ENCODE peak calls at places on chromosome 3, in seven cellular contexts. One of them, this sample, is unnamed.
A peak's percentile ranks its signal among the peaks of the same experiment; 100 is the strongest.

GRCh38 chr3:41267975-41268640 is 68.8 kb downstream of the CTNNB1 start:
- DNase-seq in cardiac fibroblast: peak; percentile 98
- DNase-seq in PC-3: peak; percentile 99
- DNase-seq in transverse colon: no peak
- DNase-seq in CD8-positive, alpha-beta T cell: no peak
- DNase-seq in endothelial cell: no peak
- DNase-seq in RWPE1: peak; percentile 88
- DNase-seq in this sample: no peak

GRCh38 chr3:49745986-49746385 is 22.2 kb upstream of the GMPPB start:
- DNase-seq in cardiac fibroblast: peak; percentile 72
- DNase-seq in PC-3: peak; percentile 93
- DNase-seq in transverse colon: no peak
- DNase-seq in CD8-positive, alpha-beta T cell: no peak
- DNase-seq in endothelial cell: no peak
- DNase-seq in RWPE1: peak; percentile 40
- DNase-seq in this sample: no peak

GRCh38 chr3:187519428-187519890 is 150.7 kb downstream of the SST start:
- DNase-seq in cardiac fibroblast: no peak
- DNase-seq in PC-3: no peak
- DNase-seq in transverse colon: no peak
- DNase-seq in CD8-positive, alpha-beta T cell: no peak
- DNase-seq in endothelial cell: no peak
- DNase-seq in RWPE1: no peak
- DNase-seq in this sample: no peak

GRCh38 chr3:139284221-139284620 is 59.6 kb upstream of the MRPS22 start:
- DNase-seq in cardiac fibroblast: no peak
- DNase-seq in PC-3: no peak
- DNase-seq in transverse colon: no peak
- DNase-seq in CD8-positive, alpha-beta T cell: no peak
- DNase-seq in endothelial cell: no peak
- DNase-seq in RWPE1: no peak
- DNase-seq in this sample: peak; percentile 20

GRCh38 chr3:57079221-57079831 is 18.9 kb downstream of the SPATA12 start:
- DNase-seq in cardiac fibroblast: no peak
- DNase-seq in PC-3: peak; percentile 59
- DNase-seq in transverse colon: peak; percentile 48
- DNase-seq in CD8-positive, alpha-beta T cell: no peak
- DNase-seq in endothelial cell: peak; percentile 66
- DNase-seq in RWPE1: peak; percentile 41
- DNase-seq in this sample: no peak

GRCh38 chr3:57927916-57928315 is 80.3 kb upstream of the FLNB start:
- DNase-seq in cardiac fibroblast: peak; percentile 49
- DNase-seq in PC-3: no peak
- DNase-seq in transverse colon: no peak
- DNase-seq in CD8-positive, alpha-beta T cell: no peak
- DNase-seq in endothelial cell: no peak
- DNase-seq in RWPE1: no peak
- DNase-seq in this sample: no peak

GRCh38 chr3:157872902-157873301 is 233.3 kb downstream of the SHOX2 start:
- DNase-seq in cardiac fibroblast: no peak
- DNase-seq in PC-3: no peak
- DNase-seq in transverse colon: no peak
- DNase-seq in CD8-positive, alpha-beta T cell: no peak
- DNase-seq in endothelial cell: no peak
- DNase-seq in RWPE1: no peak
- DNase-seq in this sample: no peak

GRCh38 chr3:193895409-193895808 is 240.5 kb upstream of the HES1 start:
- DNase-seq in cardiac fibroblast: no peak
- DNase-seq in PC-3: no peak
- DNase-seq in transverse colon: no peak
- DNase-seq in CD8-positive, alpha-beta T cell: no peak
- DNase-seq in endothelial cell: no peak
- DNase-seq in RWPE1: no peak
- DNase-seq in this sample: no peak

GRCh38 chr3:45943207-45943846 is at the start of gene CXCR6:
- DNase-seq in cardiac fibroblast: no peak
- DNase-seq in PC-3: peak; percentile 36
- DNase-seq in transverse colon: peak; percentile 19
- DNase-seq in CD8-positive, alpha-beta T cell: peak; percentile 59
- DNase-seq in endothelial cell: no peak
- DNase-seq in RWPE1: no peak
- DNase-seq in this sample: peak; percentile 62

GRCh38 chr3:185977679-185978040 is 39.8 kb upstream of the TRA2B start:
- DNase-seq in cardiac fibroblast: no peak
- DNase-seq in PC-3: no peak
- DNase-seq in transverse colon: no peak
- DNase-seq in CD8-positive, alpha-beta T cell: no peak
- DNase-seq in endothelial cell: no peak
- DNase-seq in RWPE1: no peak
- DNase-seq in this sample: no peak
- TF ChIP-seq CTCF in cardiac fibroblast: no peak
- TF ChIP-seq CTCF in PC-3: no peak
- TF ChIP-seq CTCF in transverse colon: no peak
- TF ChIP-seq CTCF in CD8-positive, alpha-beta T cell: no peak
- TF ChIP-seq CTCF in endothelial cell: peak; percentile 35
- TF ChIP-seq CTCF in RWPE1: peak; percentile 42
- TF ChIP-seq CTCF in this sample: no peak

DNA sequence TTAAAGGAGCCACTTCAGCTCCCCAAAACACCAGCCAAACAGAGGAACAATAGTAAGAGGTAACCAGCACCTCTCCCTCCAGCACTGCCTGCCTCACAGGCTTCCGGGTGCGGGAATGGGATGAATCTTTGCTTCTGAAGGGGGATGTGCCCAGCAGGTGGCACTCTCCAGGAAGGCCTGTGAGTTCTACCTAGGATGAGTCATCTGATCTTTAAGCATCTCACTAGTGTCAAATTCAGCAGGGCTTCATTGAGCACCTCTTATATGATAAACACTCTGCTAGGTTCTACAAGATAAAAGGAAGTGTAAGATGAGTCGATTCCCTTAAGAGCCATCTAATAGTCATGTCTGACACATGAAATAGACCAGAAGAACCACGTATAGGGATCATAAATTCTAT is 237.4 kb upstream of the UMPS start:
- DNase-seq in cardiac fibroblast: peak; percentile 29
- DNase-seq in PC-3: peak; percentile 94
- DNase-seq in transverse colon: peak; percentile 69
- DNase-seq in CD8-positive, alpha-beta T cell: no peak
- DNase-seq in endothelial cell: peak; percentile 43
- DNase-seq in RWPE1: peak; percentile 92
- DNase-seq in this sample: no peak
- TF ChIP-seq CTCF in cardiac fibroblast: peak; percentile 22
- TF ChIP-seq CTCF in PC-3: peak; percentile 95
- TF ChIP-seq CTCF in transverse colon: peak; percentile 44
- TF ChIP-seq CTCF in CD8-positive, alpha-beta T cell: no peak
- TF ChIP-seq CTCF in endothelial cell: no peak
- TF ChIP-seq CTCF in RWPE1: peak; percentile 20
- TF ChIP-seq CTCF in this sample: no peak

GRCh38 chr3:115937054-115937453 is 313.7 kb downstream of the GAP43 start:
- DNase-seq in cardiac fibroblast: peak; percentile 20
- DNase-seq in PC-3: peak; percentile 25
- DNase-seq in transverse colon: no peak
- DNase-seq in CD8-positive, alpha-beta T cell: no peak
- DNase-seq in endothelial cell: no peak
- DNase-seq in RWPE1: peak; percentile 20
- DNase-seq in this sample: no peak
- TF ChIP-seq CTCF in cardiac fibroblast: peak; percentile 36
- TF ChIP-seq CTCF in PC-3: peak; percentile 58
- TF ChIP-seq CTCF in transverse colon: no peak
- TF ChIP-seq CTCF in CD8-positive, alpha-beta T cell: no peak
- TF ChIP-seq CTCF in endothelial cell: peak; percentile 81
- TF ChIP-seq CTCF in RWPE1: peak; percentile 12
- TF ChIP-seq CTCF in this sample: no peak

DNA sequence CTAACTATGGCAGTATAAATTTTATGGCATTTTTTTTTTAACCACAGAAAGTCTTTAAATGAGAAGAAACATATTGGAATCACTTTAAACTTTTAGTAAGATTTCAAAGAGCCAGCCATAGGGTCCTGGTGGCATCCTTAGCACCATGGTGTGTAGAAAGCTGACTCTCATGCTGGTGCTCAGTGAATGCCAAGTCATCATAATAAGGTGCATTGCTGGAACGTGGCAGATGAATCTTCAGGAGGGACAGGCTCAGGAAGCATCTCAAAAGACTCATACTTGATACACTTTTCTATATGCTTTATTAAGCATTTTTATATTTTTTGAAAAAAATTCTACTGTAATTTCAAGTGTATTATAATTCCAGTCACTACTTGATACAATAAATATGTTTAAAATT is 274.2 kb downstream of the ZIC4 start:
- DNase-seq in cardiac fibroblast: no peak
- DNase-seq in PC-3: no peak
- DNase-seq in transverse colon: no peak
- DNase-seq in CD8-positive, alpha-beta T cell: no peak
- DNase-seq in endothelial cell: no peak
- DNase-seq in RWPE1: no peak
- DNase-seq in this sample: no peak
- TF ChIP-seq CTCF in cardiac fibroblast: no peak
- TF ChIP-seq CTCF in PC-3: no peak
- TF ChIP-seq CTCF in transverse colon: no peak
- TF ChIP-seq CTCF in CD8-positive, alpha-beta T cell: no peak
- TF ChIP-seq CTCF in endothelial cell: no peak
- TF ChIP-seq CTCF in RWPE1: no peak
- TF ChIP-seq CTCF in this sample: no peak